ENCODE peak calls at places on chromosomes 1 and 21, in eight cellular contexts. M is Peyer's patch; B is CD8-positive, alpha-beta T cell; A is cardiac muscle cell; Z is astrocyte; X is PC-9; R is SK-N-SH; P is colonic mucosa. W is an unnamed sample.

GRCh38 chr1:24745711-24746582 is 700 bp downstream of the CLIC4 start:
- DNase-seq in M (no peak), B (no peak), A (peak; percentile 51), Z (peak; percentile 62), X (peak; percentile 50), R (peak; percentile 75), P (peak; percentile 54), W (peak; percentile 45)

GRCh38 chr1:61269648-61270047 is 187.3 kb downstream of the NFIA start:
- DNase-seq in M (no peak), B (no peak), A (no peak), Z (no peak), X (no peak), R (peak; percentile 9), P (no peak), W (no peak)

GRCh38 chr1:157147906-157148717 is 9.9 kb upstream of the ETV3 start:
- DNase-seq in M (no peak), B (no peak), A (no peak), Z (peak; percentile 25), X (peak; percentile 71), R (no peak), P (no peak), W (no peak)

GRCh38 chr1:181134543-181135461 is 46.3 kb downstream of the IER5 start:
- DNase-seq in M (peak; percentile 70), B (no peak), A (no peak), Z (peak; percentile 82), X (peak; percentile 92), R (peak; percentile 55), P (peak; percentile 67), W (no peak)

GRCh38 chr1:223429313-223429731 is 36.1 kb downstream of the CCDC185 start:
- DNase-seq in M (no peak), B (no peak), A (no peak), Z (peak; percentile 81), X (no peak), R (no peak), P (no peak), W (no peak)

GRCh38 chr21:25385912-25386474 is 221.3 kb downstream of the MRPL39 start:
- DNase-seq in M (no peak), B (no peak), A (peak; percentile 79), Z (peak; percentile 49), X (peak; percentile 53), R (peak; percentile 47), P (no peak), W (peak; percentile 54)

GRCh38 chr21:39114871-39115658 is 68.2 kb downstream of the PSMG1 start:
- DNase-seq in M (no peak), B (no peak), A (no peak), Z (peak; percentile 71), X (no peak), R (no peak), P (no peak), W (no peak)

GRCh38 chr1:167533851-167534300 is 15.5 kb upstream of the CD247 start:
- DNase-seq in M (peak; percentile 76), B (peak; percentile 48), A (peak; percentile 90), Z (peak; percentile 9), X (peak; percentile 52), R (peak; percentile 81), P (peak; percentile 69), W (peak; percentile 78)

GRCh38 chr21:39048064-39048463 is 135.2 kb downstream of the PSMG1 start:
- DNase-seq in M (no peak), B (no peak), A (peak; percentile 71), Z (peak; percentile 59), X (peak; percentile 90), R (peak; percentile 43), P (peak; percentile 65), W (peak; percentile 63)

GRCh38 chr1:26790551-26790953 is 2.8 kb downstream of the PIGV start:
- DNase-seq in M (no peak), B (no peak), A (no peak), Z (no peak), X (peak; percentile 58), R (no peak), P (no peak), W (no peak)

GRCh38 chr1:198701766-198702539 is 63.1 kb downstream of the PTPRC start:
- DNase-seq in M (no peak), B (no peak), A (no peak), Z (no peak), X (no peak), R (peak; percentile 11), P (no peak), W (no peak)

GRCh38 chr1:18651727-18652126 is 21.1 kb downstream of the PAX7 start:
- DNase-seq in M (no peak), B (peak; percentile 48), A (no peak), Z (no peak), X (no peak), R (no peak), P (no peak), W (no peak)

GRCh38 chr1:228939881-228940392 is 204.7 kb downstream of the RHOU start:
- DNase-seq in M (no peak), B (no peak), A (no peak), Z (no peak), X (no peak), R (no peak), P (no peak), W (no peak)

GRCh38 chr21:44866780-44867179 is 6.7 kb downstream of the PTTG1IP start:
- DNase-seq in M (peak; percentile 5), B (no peak), A (no peak), Z (peak; percentile 90), X (no peak), R (no peak), P (no peak), W (peak; percentile 17)

GRCh38 chr1:90356101-90356500 is 361.0 kb downstream of the BARHL2 start:
- DNase-seq in M (no peak), B (no peak), A (no peak), Z (no peak), X (no peak), R (no peak), P (no peak), W (no peak)

GRCh38 chr1:64398937-64399336 is 71.0 kb upstream of the CACHD1 start:
- DNase-seq in M (no peak), B (no peak), A (no peak), Z (no peak), X (no peak), R (no peak), P (no peak), W (no peak)

GRCh38 chr1:215241451-215241850 is 158.9 kb downstream of the KCNK2 start:
- DNase-seq in M (no peak), B (no peak), A (no peak), Z (no peak), X (no peak), R (no peak), P (no peak), W (no peak)

GRCh38 chr1:218537131-218537904 is 192.2 kb downstream of the TGFB2 start:
- DNase-seq in M (no peak), B (no peak), A (no peak), Z (peak; percentile 67), X (peak; percentile 80), R (no peak), P (no peak), W (no peak)

GRCh38 chr1:54795841-54796468 is 5.2 kb downstream of the TTC22 start:
- DNase-seq in M (peak; percentile 88), B (no peak), A (no peak), Z (no peak), X (peak; percentile 34), R (no peak), P (peak; percentile 92), W (peak; percentile 44)
- H3K4me1 ChIP-seq in M (peaks cover 9% of the 10 kb centered on the region), B (peaks cover 24% of the 10 kb centered on the region), A (no peaks in the 10 kb centered on the region), Z (no peaks in the 10 kb centered on the region), X (peaks cover 64% of the 10 kb centered on the region), R (peaks cover 21% of the 10 kb centered on the region), P (peaks cover 38% of the 10 kb centered on the region), W (peaks cover 26% of the 10 kb centered on the region)

DNA sequence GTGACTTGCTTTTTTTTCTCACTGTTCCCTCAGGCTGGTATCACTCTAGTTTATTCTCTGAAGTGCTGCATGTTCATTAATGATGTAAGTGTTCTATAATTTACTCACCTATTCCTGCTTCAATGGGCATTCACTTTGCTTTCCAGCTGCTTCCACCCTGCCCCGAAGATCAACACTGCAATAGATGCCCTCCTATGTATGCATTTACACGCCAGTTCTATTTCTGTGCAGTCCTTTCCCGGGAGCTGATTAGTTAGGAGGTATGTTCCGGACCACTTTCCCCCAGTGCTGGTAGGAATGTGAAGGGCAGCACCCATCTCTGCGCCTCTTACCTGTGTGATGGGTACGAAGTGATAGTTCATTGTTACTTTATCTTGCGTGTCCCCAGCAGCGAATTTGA is 103.4 kb downstream of the DHRS3 start:
- DNase-seq in M (no peak), B (no peak), A (no peak), Z (no peak), X (no peak), R (no peak), P (no peak), W (no peak)
- H3K4me1 ChIP-seq in M (no peaks in the 10 kb centered on the region), B (peaks cover 30% of the 10 kb centered on the region), A (peaks cover 19% of the 10 kb centered on the region), Z (peaks cover 4% of the 10 kb centered on the region), X (no peaks in the 10 kb centered on the region), R (peaks cover 2% of the 10 kb centered on the region), P (no peaks in the 10 kb centered on the region), W (no peaks in the 10 kb centered on the region)

GRCh38 chr1:92957020-92957734 is 4.1 kb downstream of the DIPK1A start:
- DNase-seq in M (no peak), B (no peak), A (no peak), Z (no peak), X (no peak), R (no peak), P (no peak), W (no peak)

GRCh38 chr1:92956254-92956653 is 5.0 kb downstream of the DIPK1A start:
- DNase-seq in M (no peak), B (no peak), A (no peak), Z (no peak), X (no peak), R (no peak), P (no peak), W (no peak)

GRCh38 chr1:92961131-92961895 is at the start of gene DIPK1A:
- DNase-seq in M (peak; percentile 87), B (peak; percentile 84), A (peak; percentile 91), Z (peak; percentile 55), X (peak; percentile 72), R (peak; percentile 97), P (peak; percentile 77), W (peak; percentile 78)

GRCh38 chr1:92960395-92961130 is 699 bp downstream of the DIPK1A start:
- DNase-seq in M (peak; percentile 60), B (peak; percentile 74), A (peak; percentile 70), Z (peak; percentile 70), X (peak; percentile 83), R (peak; percentile 79), P (peak; percentile 76), W (peak; percentile 63)

GRCh38 chr1:92958203-92958970 is 2.9 kb downstream of the DIPK1A start:
- DNase-seq in M (no peak), B (no peak), A (no peak), Z (no peak), X (no peak), R (no peak), P (no peak), W (no peak)
- H3K4me1 ChIP-seq in M (no peaks in the 10 kb centered on the region), B (peaks cover 41% of the 10 kb centered on the region), A (peaks cover 7% of the 10 kb centered on the region), Z (peaks cover 12% of the 10 kb centered on the region), X (peaks cover 11% of the 10 kb centered on the region), R (peaks cover 8% of the 10 kb centered on the region), P (peaks cover 7% of the 10 kb centered on the region), W (peaks cover 25% of the 10 kb centered on the region)

DNA sequence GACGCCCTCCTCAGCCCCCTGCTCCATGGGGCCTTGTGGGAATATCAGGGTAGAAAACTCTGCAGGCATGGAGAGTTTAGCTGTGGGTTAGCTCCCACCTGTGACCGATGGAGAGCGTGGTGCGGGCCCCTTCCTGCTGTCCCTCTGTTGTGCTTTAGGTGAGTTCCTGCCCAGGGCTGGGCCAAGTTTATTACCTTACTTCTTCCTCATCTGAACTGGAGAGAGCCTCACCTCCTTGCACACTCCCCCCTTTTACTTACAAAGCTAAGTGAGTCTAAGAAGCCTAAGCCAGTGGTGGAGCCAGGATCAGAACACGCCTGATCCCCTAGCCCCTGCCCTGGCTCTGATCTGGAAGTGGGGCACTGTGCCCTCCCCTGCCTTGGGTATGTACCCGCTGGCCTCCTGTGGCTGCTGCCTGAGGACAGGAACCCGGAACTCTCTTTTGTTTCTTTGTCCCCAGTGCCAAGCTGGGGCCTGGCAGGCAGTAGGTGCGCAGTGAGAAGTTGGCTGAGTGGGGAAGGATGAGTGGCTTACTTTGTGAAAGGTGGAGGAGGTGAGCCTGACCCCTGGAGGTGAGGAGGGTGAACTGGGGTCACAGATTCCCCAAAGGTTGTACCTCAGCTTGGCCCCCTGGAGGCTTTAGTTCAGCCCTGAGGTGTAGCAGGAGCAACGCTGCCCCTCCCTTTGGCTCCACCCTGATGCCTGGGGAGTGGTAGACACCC is 32.9 kb downstream of the ARHGEF10L start:
- DNase-seq in M (no peak), B (no peak), A (no peak), Z (no peak), X (no peak), R (no peak), P (no peak), W (peak; percentile 43)
- H3K4me1 ChIP-seq in M (no peaks in the 10 kb centered on the region), B (no peaks in the 10 kb centered on the region), A (peaks cover 44% of the 10 kb centered on the region), Z (peaks cover 16% of the 10 kb centered on the region), X (peaks cover 24% of the 10 kb centered on the region), R (peaks cover 41% of the 10 kb centered on the region), P (peaks cover 50% of the 10 kb centered on the region), W (peaks cover 36% of the 10 kb centered on the region)

W was measured in Caco-2.